ENCODE peak calls at places on chromosomes 3 and 15, in six cellular contexts. N is left cardiac atrium, C is adrenal gland, H is cardiac fibroblast, M is GM23248, J is EL. G is an unnamed sample.
A peak's percentile ranks its signal among the peaks of the same experiment; 100 is the strongest.

GRCh38 chr3:184154909-184155643 is at the start of gene DVL3:
- DNase-seq in N (peak; percentile 73), C (peak; percentile 69), H (peak; percentile 57), M (peak; percentile 75), J (peak; percentile 64), G (peak; percentile 64)

GRCh38 chr3:66035763-66036477 is 2.8 kb downstream of the MAGI1 start:
- DNase-seq in N (no peak), C (no peak), H (no peak), M (peak; percentile 30), J (peak; percentile 31), G (no peak)

GRCh38 chr3:15500107-15500724 is 21.3 kb downstream of the COLQ start:
- DNase-seq in N (no peak), C (no peak), H (no peak), M (peak; percentile 70), J (no peak), G (no peak)

GRCh38 chr3:79354179-79354688 is 413.6 kb downstream of the ROBO1 start:
- DNase-seq in N (no peak), C (no peak), H (no peak), M (no peak), J (no peak), G (peak; percentile 39)

GRCh38 chr3:11969986-11970385 is 34.2 kb upstream of the SYN2 start:
- DNase-seq in N (no peak), C (no peak), H (no peak), M (no peak), J (no peak), G (no peak)

GRCh38 chr15:67399925-67400324 is 121.0 kb upstream of the C15orf61 start:
- DNase-seq in N (no peak), C (no peak), H (no peak), M (no peak), J (no peak), G (no peak)

GRCh38 chr15:38274135-38274534 is 21.5 kb downstream of the SPRED1 start:
- DNase-seq in N (no peak), C (no peak), H (no peak), M (no peak), J (no peak), G (no peak)

GRCh38 chr15:52428297-52428696 is 100.4 kb downstream of the MYO5A start:
- DNase-seq in N (no peak), C (no peak), H (no peak), M (no peak), J (peak; percentile 13), G (no peak)

GRCh38 chr15:64249842-64250575 is 87.2 kb upstream of the PPIB start:
- DNase-seq in N (no peak), C (no peak), H (peak; percentile 45), M (peak; percentile 27), J (peak; percentile 39), G (no peak)

GRCh38 chr15:60720493-60721231 is 241.7 kb upstream of the ICE2 start:
- DNase-seq in N (no peak), C (peak; percentile 16), H (no peak), M (no peak), J (no peak), G (peak; percentile 41)

GRCh38 chr3:194782767-194783404 is 97.2 kb downstream of the FAM43A start:
- DNase-seq in N (no peak), C (no peak), H (peak; percentile 32), M (peak; percentile 83), J (peak; percentile 14), G (no peak)

GRCh38 chr3:95750097-95750496 is 1064.3 kb upstream of the EPHA6 start:
- DNase-seq in N (no peak), C (no peak), H (no peak), M (no peak), J (no peak), G (no peak)

GRCh38 chr3:167673221-167673620 is 19.5 kb upstream of the WDR49 start:
- DNase-seq in N (no peak), C (no peak), H (no peak), M (no peak), J (no peak), G (no peak)

GRCh38 chr3:168094877-168095610 is 680 bp downstream of the GOLIM4 start:
- DNase-seq in N (peak; percentile 76), C (peak; percentile 60), H (peak; percentile 78), M (peak; percentile 93), J (peak; percentile 78), G (peak; percentile 91)

GRCh38 chr3:43073836-43074220 is 32.1 kb downstream of the POMGNT2 start:
- DNase-seq in N (no peak), C (no peak), H (no peak), M (no peak), J (no peak), G (no peak)